ENCODE peak calls at places on chromosomes 7 and 10, in seven cellular contexts. One of them, this sample, is unnamed.

GRCh38 chr7:117739085-117739484 is 134.2 kb downstream of the CTTNBP2 start:
- DNase-seq in cardiac muscle cell: no peak
- DNase-seq in fibroblast of lung: no peak
- DNase-seq in IMR-90: no peak
- DNase-seq in GM12865: no peak
- DNase-seq in osteocyte: no peak
- DNase-seq in dorsolateral prefrontal cortex: no peak
- DNase-seq in this sample: no peak

GRCh38 chr7:123836656-123837055 is 8.3 kb upstream of the HYAL4 start:
- DNase-seq in dorsolateral prefrontal cortex: no peak
- DNase-seq in cardiac muscle cell: no peak
- DNase-seq in osteocyte: no peak
- DNase-seq in fibroblast of lung: no peak
- DNase-seq in IMR-90: no peak
- DNase-seq in GM12865: no peak
- DNase-seq in this sample: peak; percentile 83

GRCh38 chr7:50632561-50633413 is 67.6 kb upstream of the DDC start:
- DNase-seq in IMR-90: peak; percentile 50
- DNase-seq in cardiac muscle cell: peak; percentile 74
- DNase-seq in dorsolateral prefrontal cortex: no peak
- DNase-seq in GM12865: peak; percentile 64
- DNase-seq in osteocyte: no peak
- DNase-seq in fibroblast of lung: peak; percentile 63
- DNase-seq in this sample: peak; percentile 67

GRCh38 chr10:78742730-78743615 is 325.8 kb upstream of the ZMIZ1 start:
- DNase-seq in GM12865: no peak
- DNase-seq in fibroblast of lung: peak; percentile 32
- DNase-seq in dorsolateral prefrontal cortex: no peak
- DNase-seq in osteocyte: no peak
- DNase-seq in IMR-90: no peak
- DNase-seq in cardiac muscle cell: no peak
- DNase-seq in this sample: no peak

GRCh38 chr7:134044682-134045081 is 82.5 kb upstream of the LRGUK start:
- DNase-seq in IMR-90: peak; percentile 53
- DNase-seq in osteocyte: no peak
- DNase-seq in GM12865: no peak
- DNase-seq in cardiac muscle cell: peak; percentile 57
- DNase-seq in fibroblast of lung: no peak
- DNase-seq in dorsolateral prefrontal cortex: no peak
- DNase-seq in this sample: no peak

GRCh38 chr7:94190599-94191061 is 186.5 kb upstream of the BET1 start:
- DNase-seq in fibroblast of lung: peak; percentile 98
- DNase-seq in dorsolateral prefrontal cortex: no peak
- DNase-seq in IMR-90: peak; percentile 98
- DNase-seq in GM12865: no peak
- DNase-seq in osteocyte: no peak
- DNase-seq in cardiac muscle cell: peak; percentile 93
- DNase-seq in this sample: no peak

GRCh38 chr7:10688544-10688943 is 285.1 kb upstream of the PHF14 start:
- DNase-seq in IMR-90: no peak
- DNase-seq in dorsolateral prefrontal cortex: no peak
- DNase-seq in fibroblast of lung: no peak
- DNase-seq in GM12865: no peak
- DNase-seq in cardiac muscle cell: no peak
- DNase-seq in osteocyte: no peak
- DNase-seq in this sample: no peak

GRCh38 chr7:94912085-94912484 is 4.7 kb downstream of the PPP1R9A start:
- DNase-seq in cardiac muscle cell: no peak
- DNase-seq in osteocyte: no peak
- DNase-seq in fibroblast of lung: no peak
- DNase-seq in dorsolateral prefrontal cortex: no peak
- DNase-seq in GM12865: no peak
- DNase-seq in IMR-90: no peak
- DNase-seq in this sample: no peak

GRCh38 chr7:64636386-64636785 is 29.5 kb upstream of the ZNF107 start:
- DNase-seq in cardiac muscle cell: no peak
- DNase-seq in fibroblast of lung: no peak
- DNase-seq in IMR-90: no peak
- DNase-seq in GM12865: no peak
- DNase-seq in dorsolateral prefrontal cortex: no peak
- DNase-seq in osteocyte: no peak
- DNase-seq in this sample: peak; percentile 25

GRCh38 chr7:150502519-150502918 is 12.2 kb upstream of the GIMAP7 start:
- DNase-seq in osteocyte: no peak
- DNase-seq in dorsolateral prefrontal cortex: no peak
- DNase-seq in cardiac muscle cell: no peak
- DNase-seq in GM12865: no peak
- DNase-seq in fibroblast of lung: no peak
- DNase-seq in IMR-90: no peak
- DNase-seq in this sample: no peak

GRCh38 chr7:104529567-104529966 is 201.2 kb downstream of the LHFPL3 start:
- DNase-seq in cardiac muscle cell: no peak
- DNase-seq in GM12865: no peak
- DNase-seq in dorsolateral prefrontal cortex: no peak
- DNase-seq in IMR-90: no peak
- DNase-seq in osteocyte: no peak
- DNase-seq in fibroblast of lung: no peak
- DNase-seq in this sample: no peak

GRCh38 chr10:63492788-63493403 is 27.1 kb upstream of the JMJD1C start:
- DNase-seq in cardiac muscle cell: no peak
- DNase-seq in osteocyte: no peak
- DNase-seq in fibroblast of lung: no peak
- DNase-seq in IMR-90: no peak
- DNase-seq in dorsolateral prefrontal cortex: no peak
- DNase-seq in GM12865: no peak
- DNase-seq in this sample: no peak

GRCh38 chr10:110793887-110794286 is 77.8 kb upstream of the PDCD4 start:
- DNase-seq in osteocyte: no peak
- DNase-seq in IMR-90: peak; percentile 7
- DNase-seq in fibroblast of lung: no peak
- DNase-seq in GM12865: no peak
- DNase-seq in cardiac muscle cell: no peak
- DNase-seq in dorsolateral prefrontal cortex: no peak
- DNase-seq in this sample: no peak

GRCh38 chr10:102347236-102347828 is 48.2 kb upstream of the NFKB2 start:
- DNase-seq in fibroblast of lung: peak; percentile 46
- DNase-seq in osteocyte: no peak
- DNase-seq in dorsolateral prefrontal cortex: peak; percentile 24
- DNase-seq in cardiac muscle cell: peak; percentile 66
- DNase-seq in IMR-90: peak; percentile 38
- DNase-seq in GM12865: peak; percentile 14
- DNase-seq in this sample: peak; percentile 64

GRCh38 chr10:101050206-101051069 is 11.4 kb upstream of the KAZALD1 start:
- DNase-seq in GM12865: peak; percentile 66
- DNase-seq in dorsolateral prefrontal cortex: no peak
- DNase-seq in fibroblast of lung: peak; percentile 42
- DNase-seq in IMR-90: no peak
- DNase-seq in osteocyte: peak; percentile 92
- DNase-seq in cardiac muscle cell: peak; percentile 55
- DNase-seq in this sample: peak; percentile 89

GRCh38 chr7:127114739-127115265 is 137.9 kb downstream of the GRM8 start:
- DNase-seq in osteocyte: no peak
- DNase-seq in dorsolateral prefrontal cortex: no peak
- DNase-seq in cardiac muscle cell: no peak
- DNase-seq in IMR-90: no peak
- DNase-seq in fibroblast of lung: no peak
- DNase-seq in GM12865: no peak
- DNase-seq in this sample: no peak

GRCh38 chr7:66250711-66251110 is 45.6 kb downstream of the TPST1 start:
- DNase-seq in cardiac muscle cell: peak; percentile 87
- DNase-seq in fibroblast of lung: peak; percentile 72
- DNase-seq in osteocyte: no peak
- DNase-seq in dorsolateral prefrontal cortex: no peak
- DNase-seq in GM12865: no peak
- DNase-seq in IMR-90: peak; percentile 95
- DNase-seq in this sample: no peak

GRCh38 chr7:80895056-80895455 is 23.8 kb downstream of the SEMA3C start:
- DNase-seq in GM12865: no peak
- DNase-seq in IMR-90: no peak
- DNase-seq in cardiac muscle cell: no peak
- DNase-seq in dorsolateral prefrontal cortex: no peak
- DNase-seq in fibroblast of lung: no peak
- DNase-seq in osteocyte: no peak
- DNase-seq in this sample: no peak

GRCh38 chr10:117419921-117420320 is 44.7 kb upstream of the PDZD8 start:
- DNase-seq in IMR-90: no peak
- DNase-seq in cardiac muscle cell: no peak
- DNase-seq in fibroblast of lung: no peak
- DNase-seq in dorsolateral prefrontal cortex: no peak
- DNase-seq in osteocyte: no peak
- DNase-seq in GM12865: no peak
- DNase-seq in this sample: no peak
- TF ChIP-seq CTCF in IMR-90: no peak
- TF ChIP-seq CTCF in cardiac muscle cell: no peak
- TF ChIP-seq CTCF in fibroblast of lung: no peak
- TF ChIP-seq CTCF in dorsolateral prefrontal cortex: no peak
- TF ChIP-seq CTCF in osteocyte: no peak
- TF ChIP-seq CTCF in GM12865: no peak
- TF ChIP-seq CTCF in this sample: no peak

DNA sequence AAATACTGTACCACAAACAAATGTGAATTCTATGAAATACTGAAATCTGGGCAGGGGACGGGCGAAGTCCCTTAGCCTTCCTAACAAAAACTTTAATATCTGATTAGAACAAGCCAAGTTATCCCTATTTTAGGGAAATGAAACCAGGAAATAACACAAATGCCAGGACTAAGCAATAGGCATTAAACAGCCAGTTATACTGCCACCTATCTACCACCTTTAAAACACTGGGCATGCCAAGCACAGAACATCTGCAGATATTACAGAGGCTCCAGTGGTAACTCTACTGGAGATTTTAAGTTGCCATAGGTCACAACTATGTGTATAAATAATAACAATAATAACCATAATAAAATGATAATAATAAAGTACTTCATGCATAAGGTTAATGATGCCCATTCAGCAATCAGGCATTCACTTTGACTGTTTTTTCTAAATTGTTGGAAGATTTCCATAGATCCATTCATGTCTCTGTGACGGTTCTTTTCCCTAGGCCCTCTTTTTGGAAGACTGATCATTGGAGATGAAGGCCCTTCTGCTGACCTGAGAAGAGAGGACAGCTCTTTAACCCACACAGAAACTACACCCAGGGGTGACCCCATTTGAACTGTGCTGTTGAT is 195.7 kb downstream of the CACNA2D1 start:
- DNase-seq in dorsolateral prefrontal cortex: no peak
- DNase-seq in fibroblast of lung: peak; percentile 25
- DNase-seq in cardiac muscle cell: peak; percentile 32
- DNase-seq in osteocyte: no peak
- DNase-seq in GM12865: peak; percentile 2
- DNase-seq in IMR-90: peak; percentile 7
- DNase-seq in this sample: no peak
- TF ChIP-seq CTCF in dorsolateral prefrontal cortex: peak; percentile 63
- TF ChIP-seq CTCF in fibroblast of lung: peak; percentile 43
- TF ChIP-seq CTCF in cardiac muscle cell: peak; percentile 59
- TF ChIP-seq CTCF in osteocyte: peak; percentile 65
- TF ChIP-seq CTCF in GM12865: no peak
- TF ChIP-seq CTCF in IMR-90: peak; percentile 46
- TF ChIP-seq CTCF in this sample: peak; percentile 40

GRCh38 chr10:47164126-47164799 is 135.7 kb upstream of the GDF10 start:
- DNase-seq in osteocyte: no peak
- DNase-seq in GM12865: no peak
- DNase-seq in dorsolateral prefrontal cortex: no peak
- DNase-seq in fibroblast of lung: peak; percentile 77
- DNase-seq in IMR-90: peak; percentile 91
- DNase-seq in cardiac muscle cell: peak; percentile 88
- DNase-seq in this sample: no peak

GRCh38 chr10:47166405-47166777 is 133.6 kb upstream of the GDF10 start:
- DNase-seq in fibroblast of lung: no peak
- DNase-seq in cardiac muscle cell: peak; percentile 52
- DNase-seq in IMR-90: no peak
- DNase-seq in dorsolateral prefrontal cortex: no peak
- DNase-seq in GM12865: no peak
- DNase-seq in osteocyte: peak; percentile 56
- DNase-seq in this sample: no peak

GRCh38 chr10:47165711-47166404 is 134.1 kb upstream of the GDF10 start:
- DNase-seq in cardiac muscle cell: peak; percentile 97
- DNase-seq in GM12865: no peak
- DNase-seq in osteocyte: peak; percentile 83
- DNase-seq in IMR-90: peak; percentile 80
- DNase-seq in dorsolateral prefrontal cortex: peak; percentile 24
- DNase-seq in fibroblast of lung: peak; percentile 76
- DNase-seq in this sample: no peak

GRCh38 chr10:47164800-47165128 is 135.2 kb upstream of the GDF10 start:
- DNase-seq in cardiac muscle cell: no peak
- DNase-seq in fibroblast of lung: no peak
- DNase-seq in GM12865: no peak
- DNase-seq in IMR-90: peak; percentile 28
- DNase-seq in dorsolateral prefrontal cortex: no peak
- DNase-seq in osteocyte: no peak
- DNase-seq in this sample: no peak

GRCh38 chr10:47165168-47165710 is 134.8 kb upstream of the GDF10 start:
- DNase-seq in GM12865: no peak
- DNase-seq in dorsolateral prefrontal cortex: no peak
- DNase-seq in IMR-90: no peak
- DNase-seq in osteocyte: peak; percentile 66
- DNase-seq in fibroblast of lung: no peak
- DNase-seq in cardiac muscle cell: peak; percentile 18
- DNase-seq in this sample: no peak
- TF ChIP-seq CTCF in GM12865: no peak
- TF ChIP-seq CTCF in dorsolateral prefrontal cortex: no peak
- TF ChIP-seq CTCF in IMR-90: no peak
- TF ChIP-seq CTCF in osteocyte: no peak
- TF ChIP-seq CTCF in fibroblast of lung: no peak
- TF ChIP-seq CTCF in cardiac muscle cell: no peak
- TF ChIP-seq CTCF in this sample: no peak

GRCh38 chr10:114499120-114499519 is 94.8 kb upstream of the AFAP1L2 start:
- DNase-seq in dorsolateral prefrontal cortex: no peak
- DNase-seq in osteocyte: no peak
- DNase-seq in cardiac muscle cell: no peak
- DNase-seq in fibroblast of lung: no peak
- DNase-seq in IMR-90: no peak
- DNase-seq in GM12865: no peak
- DNase-seq in this sample: no peak

GRCh38 chr10:114502071-114502470 is 97.8 kb upstream of the AFAP1L2 start:
- DNase-seq in fibroblast of lung: no peak
- DNase-seq in IMR-90: no peak
- DNase-seq in cardiac muscle cell: no peak
- DNase-seq in dorsolateral prefrontal cortex: no peak
- DNase-seq in osteocyte: no peak
- DNase-seq in GM12865: no peak
- DNase-seq in this sample: no peak

GRCh38 chr10:114499630-114500190 is 95.4 kb upstream of the AFAP1L2 start:
- DNase-seq in GM12865: peak; percentile 67
- DNase-seq in fibroblast of lung: no peak
- DNase-seq in dorsolateral prefrontal cortex: no peak
- DNase-seq in IMR-90: no peak
- DNase-seq in osteocyte: no peak
- DNase-seq in cardiac muscle cell: no peak
- DNase-seq in this sample: no peak

GRCh38 chr10:114500643-114501042 is 96.3 kb upstream of the AFAP1L2 start:
- DNase-seq in osteocyte: no peak
- DNase-seq in cardiac muscle cell: no peak
- DNase-seq in IMR-90: no peak
- DNase-seq in fibroblast of lung: no peak
- DNase-seq in GM12865: no peak
- DNase-seq in dorsolateral prefrontal cortex: no peak
- DNase-seq in this sample: no peak

DNA sequence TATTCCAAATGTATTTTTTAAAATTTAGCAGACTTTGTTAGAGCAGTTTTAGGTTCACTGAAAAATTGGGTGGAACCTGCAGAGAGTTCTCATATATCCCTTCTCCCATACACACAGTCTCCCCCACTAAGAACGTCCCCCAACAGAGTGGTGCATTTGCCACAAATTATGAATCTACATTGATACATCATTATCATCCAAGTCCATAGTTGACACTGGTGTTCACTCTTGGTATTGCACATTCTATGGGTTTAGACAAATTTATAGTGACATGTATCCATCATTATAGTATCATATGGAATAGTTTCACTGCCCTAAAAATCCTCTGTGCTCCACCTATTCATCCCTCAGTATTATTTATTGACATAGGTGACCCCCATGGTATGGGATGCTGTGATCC is 97.3 kb upstream of the AFAP1L2 start:
- DNase-seq in cardiac muscle cell: no peak
- DNase-seq in IMR-90: no peak
- DNase-seq in osteocyte: no peak
- DNase-seq in fibroblast of lung: no peak
- DNase-seq in dorsolateral prefrontal cortex: no peak
- DNase-seq in GM12865: no peak
- DNase-seq in this sample: no peak
- TF ChIP-seq CTCF in cardiac muscle cell: no peak
- TF ChIP-seq CTCF in IMR-90: no peak
- TF ChIP-seq CTCF in osteocyte: no peak
- TF ChIP-seq CTCF in fibroblast of lung: no peak
- TF ChIP-seq CTCF in dorsolateral prefrontal cortex: no peak
- TF ChIP-seq CTCF in GM12865: no peak
- TF ChIP-seq CTCF in this sample: no peak